ENCODE peak calls at places on chromosome 20, in seven cellular contexts. M is tibial artery; K is WERI-Rb-1; T is kidney epithelial cell; Z is sigmoid colon; D is left lung; R is effector memory CD4-positive, alpha-beta T cell. S is an unnamed sample.

GRCh38 chr20:9928281-9928737 is 89.4 kb upstream of the PAK5 start:
- DNase-seq in Z (no peak), K (no peak), T (no peak), M (no peak), R (no peak), D (no peak), S (no peak)

GRCh38 chr20:62476074-62476838 is 461 bp upstream of the GATA5 start:
- DNase-seq in T (no peak), Z (no peak), M (no peak), D (no peak), R (no peak), K (no peak), S (no peak)

GRCh38 chr20:33209789-33210188 is 7.4 kb upstream of the BPIFA3 start:
- DNase-seq in D (peak; percentile 63), Z (no peak), T (peak; percentile 12), K (peak; percentile 23), M (peak; percentile 35), R (peak; percentile 3), S (peak; percentile 96)

GRCh38 chr20:3248167-3248992 is 9.4 kb upstream of the SLC4A11 start:
- DNase-seq in Z (no peak), M (peak; percentile 52), D (no peak), T (no peak), R (no peak), K (no peak), S (peak; percentile 86)

GRCh38 chr20:10714236-10714975 is 40.6 kb upstream of the JAG1 start:
- DNase-seq in R (no peak), Z (no peak), T (no peak), D (no peak), K (no peak), M (no peak), S (no peak)

GRCh38 chr20:7589164-7589563 is 351.1 kb downstream of the HAO1 start:
- DNase-seq in R (no peak), M (no peak), D (no peak), K (no peak), T (no peak), Z (no peak), S (no peak)

GRCh38 chr20:62555642-62556420 is 80.0 kb upstream of the GATA5 start:
- DNase-seq in R (no peak), K (no peak), M (no peak), Z (no peak), T (no peak), D (no peak), S (no peak)

GRCh38 chr20:62277253-62277652 is 25.5 kb upstream of the ADRM1 start:
- DNase-seq in R (no peak), M (no peak), T (no peak), K (no peak), Z (no peak), D (no peak), S (no peak)

GRCh38 chr20:59823030-59823423 is 110.4 kb downstream of the SYCP2 start:
- DNase-seq in D (no peak), R (no peak), T (no peak), M (no peak), K (no peak), Z (no peak), S (no peak)

GRCh38 chr20:61434361-61434781 is 182.3 kb downstream of the CDH4 start:
- DNase-seq in T (no peak), R (no peak), M (no peak), K (no peak), Z (no peak), D (no peak), S (no peak)

GRCh38 chr20:56032251-56032650 is 26.9 kb upstream of the CBLN4 start:
- DNase-seq in R (no peak), K (no peak), D (no peak), T (no peak), Z (no peak), M (no peak), S (no peak)

GRCh38 chr20:40390654-40391053 is 298.4 kb downstream of the MAFB start:
- DNase-seq in Z (no peak), D (no peak), K (no peak), R (no peak), M (no peak), T (peak; percentile 9), S (no peak)

GRCh38 chr20:53866787-53867740 is 203.3 kb downstream of the BCAS1 start:
- DNase-seq in Z (no peak), T (no peak), M (no peak), R (no peak), K (peak; percentile 17), D (no peak), S (no peak)

DNA sequence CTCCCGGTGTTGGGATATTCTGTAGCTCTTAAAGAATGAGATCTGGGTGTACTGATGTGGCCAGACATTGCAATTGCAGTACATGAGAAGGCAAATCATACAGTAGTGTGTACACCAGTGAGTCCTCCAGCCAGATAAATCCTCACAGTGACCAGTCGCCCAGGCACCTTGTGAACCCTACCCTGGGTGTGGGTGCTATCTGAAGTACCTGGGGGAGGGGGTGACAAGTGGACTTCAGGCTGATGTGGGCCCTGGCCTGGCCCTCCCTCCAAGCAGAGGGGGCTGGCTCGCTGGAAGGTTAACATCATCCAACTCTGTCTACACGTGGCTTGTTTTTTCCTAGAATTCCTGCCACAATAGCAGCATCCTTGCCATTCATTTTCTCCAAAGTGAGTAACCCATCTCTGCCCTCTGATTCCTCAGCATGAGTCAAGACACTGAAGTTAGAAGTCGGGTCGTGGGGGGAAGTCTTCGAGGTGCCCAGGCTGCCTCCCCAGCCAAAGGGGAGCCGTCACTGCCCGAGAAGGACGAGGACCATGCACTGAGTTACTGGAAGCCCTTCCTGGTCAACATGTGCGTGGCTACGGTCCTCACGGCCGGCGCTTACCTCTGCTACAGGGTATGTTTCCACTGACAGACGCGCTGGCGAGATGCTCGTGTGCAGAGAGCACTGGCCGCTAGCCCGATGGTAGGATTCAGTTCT is 70.8 kb downstream of the PTPN1 start:
- DNase-seq in D (no peak), Z (no peak), K (no peak), T (no peak), R (no peak), M (no peak), S (no peak)
- H3K36me3 ChIP-seq in D (peaks cover 4% of the 10 kb centered on the region), Z (peaks cover 35% of the 10 kb centered on the region), K (peaks cover 64% of the 10 kb centered on the region), T (peaks cover 6% of the 10 kb centered on the region), R (peaks cover 91% of the 10 kb centered on the region), M (peaks cover 48% of the 10 kb centered on the region), S (peaks cover 81% of the 10 kb centered on the region)

DNA sequence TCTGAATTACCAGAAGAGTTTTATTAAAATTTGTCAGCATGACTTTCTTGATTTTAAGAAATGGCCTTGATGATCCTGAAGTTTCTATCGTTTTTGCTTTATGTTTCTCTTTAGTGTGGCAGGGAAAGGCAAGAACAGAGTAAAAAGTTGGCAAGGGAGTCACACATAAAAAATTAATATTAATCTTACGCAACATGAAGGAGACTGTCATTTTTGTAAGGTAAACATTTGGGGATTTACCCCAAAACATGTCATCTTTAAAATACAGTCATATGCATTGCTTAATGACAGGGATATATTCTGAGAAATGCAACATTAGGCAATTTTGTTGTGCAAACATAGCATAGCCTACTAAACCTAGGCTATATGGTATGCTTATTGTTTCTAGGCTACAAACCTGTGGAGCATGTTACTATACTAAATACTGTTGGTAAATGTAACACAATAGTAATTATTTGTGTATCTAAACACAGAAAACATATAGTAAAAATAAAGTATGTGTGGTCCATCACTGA is 5.4 kb downstream of the RBL1 start:
- DNase-seq in D (no peak), T (no peak), K (no peak), Z (no peak), R (no peak), M (no peak), S (no peak)
- H3K36me3 ChIP-seq in D (peaks cover 3% of the 10 kb centered on the region), T (no peaks in the 10 kb centered on the region), K (peaks cover 81% of the 10 kb centered on the region), Z (no peaks in the 10 kb centered on the region), R (peaks cover 18% of the 10 kb centered on the region), M (no peaks in the 10 kb centered on the region), S (peaks cover 9% of the 10 kb centered on the region)

GRCh38 chr20:38811769-38812168 is 6.3 kb downstream of the PPP1R16B start:
- DNase-seq in M (no peak), D (no peak), K (no peak), T (no peak), Z (no peak), R (no peak), S (no peak)

GRCh38 chr20:38812182-38812581 is 6.7 kb downstream of the PPP1R16B start:
- DNase-seq in K (no peak), R (no peak), Z (no peak), D (no peak), T (no peak), M (no peak), S (no peak)

GRCh38 chr20:38810926-38811325 is 5.4 kb downstream of the PPP1R16B start:
- DNase-seq in K (no peak), Z (no peak), M (no peak), T (no peak), R (no peak), D (no peak), S (peak; percentile 26)

GRCh38 chr20:38809942-38810341 is 4.4 kb downstream of the PPP1R16B start:
- DNase-seq in M (no peak), D (no peak), Z (no peak), K (no peak), T (no peak), R (no peak), S (peak; percentile 34)

DNA sequence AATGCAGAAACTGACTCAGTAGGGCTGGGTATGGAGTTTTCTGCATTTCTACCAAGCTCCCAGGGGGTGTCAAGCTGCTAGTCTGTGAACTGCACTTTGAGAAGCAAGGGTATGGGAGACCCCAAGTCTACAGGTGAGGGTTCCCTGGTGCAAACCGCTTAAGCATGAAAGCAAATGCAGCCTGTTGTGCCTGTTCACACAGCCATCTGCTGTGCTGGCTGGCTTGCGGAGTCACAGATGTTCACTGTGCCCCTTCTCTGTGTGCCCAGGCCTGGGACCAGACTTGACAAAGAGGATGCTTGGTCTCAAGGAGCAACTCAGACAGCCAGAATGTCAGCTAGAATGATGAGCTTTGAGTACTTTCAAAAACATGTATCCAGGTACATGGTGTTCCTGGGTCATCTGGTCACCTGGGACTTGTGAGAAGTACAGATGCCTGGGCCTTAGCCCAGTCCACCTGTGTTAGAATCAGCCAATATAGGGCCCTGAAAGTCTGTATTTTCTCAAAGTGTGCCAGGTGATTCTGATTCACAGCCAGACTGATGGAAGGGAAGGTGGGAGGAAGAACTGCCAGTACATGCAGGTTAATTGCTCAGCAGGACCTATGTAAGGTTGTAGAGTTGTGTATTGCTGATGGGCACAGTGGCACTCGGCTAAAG is 7.5 kb downstream of the PPP1R16B start:
- DNase-seq in K (no peak), D (no peak), T (no peak), Z (no peak), R (no peak), M (no peak), S (no peak)
- H3K36me3 ChIP-seq in K (no peaks in the 10 kb centered on the region), D (no peaks in the 10 kb centered on the region), T (no peaks in the 10 kb centered on the region), Z (no peaks in the 10 kb centered on the region), R (peaks cover 15% of the 10 kb centered on the region), M (no peaks in the 10 kb centered on the region), S (peaks cover 16% of the 10 kb centered on the region)

GRCh38 chr20:44491635-44492395 is 16.1 kb downstream of the TTPAL start:
- DNase-seq in R (no peak), Z (peak; percentile 84), K (no peak), T (no peak), D (no peak), M (peak; percentile 82), S (peak; percentile 60)

GRCh38 chr20:44489931-44490330 is 14.3 kb downstream of the TTPAL start:
- DNase-seq in M (no peak), R (no peak), Z (no peak), T (no peak), D (no peak), K (no peak), S (no peak)

GRCh38 chr20:44489223-44489622 is 13.5 kb downstream of the TTPAL start:
- DNase-seq in Z (no peak), D (no peak), R (no peak), K (no peak), M (no peak), T (no peak), S (peak; percentile 26)

GRCh38 chr20:44485830-44486198 is 10.1 kb downstream of the TTPAL start:
- DNase-seq in D (no peak), M (no peak), R (no peak), T (no peak), K (no peak), Z (no peak), S (no peak)

GRCh38 chr20:44488551-44488950 is 12.9 kb downstream of the TTPAL start:
- DNase-seq in D (no peak), M (no peak), Z (no peak), T (no peak), K (no peak), R (no peak), S (peak; percentile 28)
- H3K36me3 ChIP-seq in D (no peaks in the 10 kb centered on the region), M (peaks cover 37% of the 10 kb centered on the region), Z (peaks cover 5% of the 10 kb centered on the region), T (no peaks in the 10 kb centered on the region), K (peaks cover 30% of the 10 kb centered on the region), R (peaks cover 53% of the 10 kb centered on the region), S (peaks cover 88% of the 10 kb centered on the region)